ENCODE peak calls at places on chromosome 5, in nine cellular contexts. T is mammary epithelial cell; D is left ventricle myocardium inferior; X is psoas muscle; S is HT1080; F is CD4-positive, alpha-beta memory T cell; C is stimulated activated CD8-positive, alpha-beta memory T cell treated with anti-CD3 and anti-CD28 coated beads, Interleukin-4, amount 100 ng/mL, for 1 hour; O is mucosa of gallbladder; Z is neural progenitor cell. H is an unnamed sample.
A peak's percentile ranks its signal among the peaks of the same experiment; 100 is the strongest.

GRCh38 chr5:180330810-180331646 is 22.1 kb downstream of the GFPT2 start:
- DNase-seq in T (peak; percentile 53), D (peak; percentile 59), X (peak; percentile 76), S (peak; percentile 99), F (no peak), C (no peak), O (peak; percentile 32), Z (no peak), H (no peak)

GRCh38 chr5:73678322-73678740 is 52.3 kb downstream of the ARHGEF28 start:
- DNase-seq in T (no peak), D (no peak), X (no peak), S (no peak), F (no peak), C (no peak), O (peak; percentile 77), Z (no peak), H (no peak)

GRCh38 chr5:127799293-127799905 is 96.2 kb downstream of the CCDC192 start:
- DNase-seq in T (no peak), D (no peak), X (no peak), S (no peak), F (no peak), C (no peak), O (no peak), Z (no peak), H (no peak)

GRCh38 chr5:175849153-175849552 is 22.2 kb upstream of the CPLX2 start:
- DNase-seq in T (no peak), D (no peak), X (no peak), S (no peak), F (no peak), C (no peak), O (no peak), Z (no peak), H (no peak)

GRCh38 chr5:35742006-35742405 is 114.7 kb upstream of the IL7R start:
- DNase-seq in T (no peak), D (no peak), X (no peak), S (no peak), F (no peak), C (no peak), O (no peak), Z (no peak), H (no peak)

GRCh38 chr5:67516959-67517358 is 320.4 kb upstream of the CD180 start:
- DNase-seq in T (peak; percentile 23), D (no peak), X (no peak), S (no peak), F (no peak), C (no peak), O (no peak), Z (no peak), H (no peak)

GRCh38 chr5:157581870-157582269 is 6.3 kb upstream of the ADAM19 start:
- DNase-seq in T (no peak), D (no peak), X (no peak), S (no peak), F (no peak), C (no peak), O (no peak), Z (no peak), H (no peak)

GRCh38 chr5:62626534-62626933 is 47.9 kb downstream of the LRRC70 start:
- DNase-seq in T (no peak), D (no peak), X (no peak), S (no peak), F (no peak), C (no peak), O (no peak), Z (no peak), H (no peak)

GRCh38 chr5:76498328-76498727 is 95.2 kb downstream of the IQGAP2 start:
- DNase-seq in T (no peak), D (no peak), X (no peak), S (no peak), F (no peak), C (no peak), O (no peak), Z (no peak), H (no peak)

GRCh38 chr5:61625682-61626620 is 293.9 kb downstream of the ZSWIM6 start:
- DNase-seq in T (no peak), D (peak; percentile 83), X (peak; percentile 75), S (no peak), F (no peak), C (no peak), O (peak; percentile 68), Z (peak; percentile 74), H (no peak)

GRCh38 chr5:189976-190365 is 1.3 kb upstream of the LRRC14B start:
- DNase-seq in T (no peak), D (no peak), X (peak; percentile 11), S (no peak), F (no peak), C (no peak), O (no peak), Z (no peak), H (no peak)

GRCh38 chr5:68343421-68343826 is 127.9 kb downstream of the PIK3R1 start:
- DNase-seq in T (peak; percentile 98), D (peak; percentile 18), X (peak; percentile 44), S (peak; percentile 67), F (no peak), C (no peak), O (peak; percentile 75), Z (no peak), H (no peak)

GRCh38 chr5:53239301-53239990 is 129.9 kb upstream of the MOCS2 start:
- DNase-seq in T (no peak), D (no peak), X (no peak), S (no peak), F (no peak), C (no peak), O (no peak), Z (no peak), H (no peak)

GRCh38 chr5:2686296-2686695 is 65.2 kb downstream of the IRX2 start:
- DNase-seq in T (peak; percentile 54), D (no peak), X (no peak), S (no peak), F (no peak), C (no peak), O (no peak), Z (peak; percentile 28), H (no peak)

GRCh38 chr5:35785601-35786085 is 71.0 kb upstream of the IL7R start:
- DNase-seq in T (no peak), D (no peak), X (no peak), S (no peak), F (peak; percentile 44), C (no peak), O (no peak), Z (no peak), H (no peak)

GRCh38 chr5:54985301-54986268 is at the start of gene ESM1:
- DNase-seq in T (peak; percentile 71), D (no peak), X (no peak), S (peak; percentile 95), F (no peak), C (no peak), O (no peak), Z (no peak), H (no peak)

H was measured in D721Med.